ENCODE peak calls at places on chromosomes 4 and X, in four cellular contexts. One of them, this sample, is unnamed. For H3K9me3 and H3K4me1, the result is how much of the 10 kb centered on the place peaks cover.

GRCh38 chr4:29756966-29757365 is 963.2 kb upstream of the PCDH7 start:
- DNase-seq in heart right ventricle: no peak
- DNase-seq in CD4-positive, CD25-positive, alpha-beta regulatory T cell: no peak
- DNase-seq in endothelial cell of umbilical vein: no peak
- DNase-seq in this sample: no peak

GRCh38 chrX:151981129-151981528 is 6.7 kb upstream of the GABRE start:
- DNase-seq in heart right ventricle: no peak
- DNase-seq in CD4-positive, CD25-positive, alpha-beta regulatory T cell: no peak
- DNase-seq in endothelial cell of umbilical vein: no peak
- DNase-seq in this sample: peak

GRCh38 chrX:40644821-40645358 is 2.5 kb downstream of the CXorf38 start:
- DNase-seq in heart right ventricle: peak
- DNase-seq in CD4-positive, CD25-positive, alpha-beta regulatory T cell: peak
- DNase-seq in endothelial cell of umbilical vein: peak
- DNase-seq in this sample: peak

GRCh38 chrX:42495139-42495538 is 282.8 kb downstream of the PPP1R2C start:
- DNase-seq in heart right ventricle: no peak
- DNase-seq in CD4-positive, CD25-positive, alpha-beta regulatory T cell: peak
- DNase-seq in endothelial cell of umbilical vein: no peak
- DNase-seq in this sample: no peak

GRCh38 chr4:147640331-147640730 is 23.1 kb downstream of the TMEM184C start:
- DNase-seq in heart right ventricle: no peak
- DNase-seq in CD4-positive, CD25-positive, alpha-beta regulatory T cell: no peak
- DNase-seq in endothelial cell of umbilical vein: no peak
- DNase-seq in this sample: no peak

GRCh38 chr4:102503301-102503746 is 2.2 kb downstream of the NFKB1 start:
- DNase-seq in heart right ventricle: no peak
- DNase-seq in CD4-positive, CD25-positive, alpha-beta regulatory T cell: no peak
- DNase-seq in endothelial cell of umbilical vein: peak
- DNase-seq in this sample: no peak

GRCh38 chr4:150217192-150217591 is 138.9 kb downstream of the DCLK2 start:
- DNase-seq in heart right ventricle: no peak
- DNase-seq in CD4-positive, CD25-positive, alpha-beta regulatory T cell: no peak
- DNase-seq in endothelial cell of umbilical vein: peak
- DNase-seq in this sample: peak

GRCh38 chrX:150767475-150768131 is 74.4 kb downstream of the MTMR1 start:
- DNase-seq in heart right ventricle: no peak
- DNase-seq in CD4-positive, CD25-positive, alpha-beta regulatory T cell: no peak
- DNase-seq in endothelial cell of umbilical vein: no peak
- DNase-seq in this sample: peak

GRCh38 chrX:15882704-15883539 is 28.3 kb upstream of the AP1S2 start:
- DNase-seq in heart right ventricle: no peak
- DNase-seq in CD4-positive, CD25-positive, alpha-beta regulatory T cell: no peak
- DNase-seq in endothelial cell of umbilical vein: peak
- DNase-seq in this sample: peak

GRCh38 chr4:89737888-89738287 is 99.1 kb downstream of the SNCA start:
- DNase-seq in heart right ventricle: no peak
- DNase-seq in CD4-positive, CD25-positive, alpha-beta regulatory T cell: no peak
- DNase-seq in endothelial cell of umbilical vein: peak
- DNase-seq in this sample: peak

GRCh38 chrX:27336466-27337091 is 126.6 kb downstream of the PPP4R3C start:
- DNase-seq in heart right ventricle: no peak
- DNase-seq in CD4-positive, CD25-positive, alpha-beta regulatory T cell: peak
- DNase-seq in endothelial cell of umbilical vein: peak
- DNase-seq in this sample: no peak

GRCh38 chr4:10656988-10657387 is 27.6 kb downstream of the CLNK start:
- DNase-seq in heart right ventricle: no peak
- DNase-seq in CD4-positive, CD25-positive, alpha-beta regulatory T cell: no peak
- DNase-seq in endothelial cell of umbilical vein: peak
- DNase-seq in this sample: no peak

GRCh38 chr4:99076292-99076976 is 12.2 kb downstream of the ADH5 start:
- DNase-seq in heart right ventricle: no peak
- DNase-seq in CD4-positive, CD25-positive, alpha-beta regulatory T cell: no peak
- DNase-seq in endothelial cell of umbilical vein: no peak
- DNase-seq in this sample: no peak

GRCh38 chr4:139825523-139826014 is 159.9 kb downstream of the MGST2 start:
- DNase-seq in heart right ventricle: no peak
- DNase-seq in CD4-positive, CD25-positive, alpha-beta regulatory T cell: no peak
- DNase-seq in endothelial cell of umbilical vein: no peak
- DNase-seq in this sample: no peak

GRCh38 chrX:968391-968790 is 244.1 kb downstream of the CRLF2 start:
- DNase-seq in heart right ventricle: no peak
- DNase-seq in CD4-positive, CD25-positive, alpha-beta regulatory T cell: no peak
- DNase-seq in endothelial cell of umbilical vein: no peak
- DNase-seq in this sample: no peak
- H3K9me3 ChIP-seq in heart right ventricle: under half
- H3K9me3 ChIP-seq in CD4-positive, CD25-positive, alpha-beta regulatory T cell: under half
- H3K9me3 ChIP-seq in endothelial cell of umbilical vein: under half
- H3K9me3 ChIP-seq in this sample: under half

DNA sequence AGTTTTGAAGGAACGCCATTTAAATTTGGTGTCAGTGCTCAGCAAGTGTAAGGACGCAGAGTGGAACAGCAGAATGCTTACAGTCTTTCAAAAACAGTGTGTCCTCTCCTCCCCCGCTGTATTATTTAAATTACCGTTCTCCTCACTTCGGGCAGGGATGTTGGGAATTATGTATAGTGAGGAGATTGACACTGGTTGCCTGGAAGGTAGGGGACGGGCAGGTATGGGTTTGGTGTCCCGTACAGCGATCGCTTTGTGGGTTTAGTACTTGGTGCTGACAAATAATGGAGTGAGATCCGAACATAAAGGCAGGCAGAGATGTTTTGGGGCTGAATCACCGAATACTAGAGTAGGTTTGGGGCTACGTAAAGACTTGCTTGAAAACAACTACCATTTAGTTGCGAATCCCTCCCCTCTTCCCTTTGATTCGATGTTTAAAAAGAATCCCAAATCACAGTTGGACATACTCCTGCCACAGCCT is 2.1 kb upstream of the NKX3-2 start:
- DNase-seq in heart right ventricle: no peak
- DNase-seq in CD4-positive, CD25-positive, alpha-beta regulatory T cell: no peak
- DNase-seq in endothelial cell of umbilical vein: no peak
- DNase-seq in this sample: no peak
- H3K4me1 ChIP-seq in heart right ventricle: under half
- H3K4me1 ChIP-seq in CD4-positive, CD25-positive, alpha-beta regulatory T cell: half or more
- H3K4me1 ChIP-seq in endothelial cell of umbilical vein: under half
- H3K4me1 ChIP-seq in this sample: under half

DNA sequence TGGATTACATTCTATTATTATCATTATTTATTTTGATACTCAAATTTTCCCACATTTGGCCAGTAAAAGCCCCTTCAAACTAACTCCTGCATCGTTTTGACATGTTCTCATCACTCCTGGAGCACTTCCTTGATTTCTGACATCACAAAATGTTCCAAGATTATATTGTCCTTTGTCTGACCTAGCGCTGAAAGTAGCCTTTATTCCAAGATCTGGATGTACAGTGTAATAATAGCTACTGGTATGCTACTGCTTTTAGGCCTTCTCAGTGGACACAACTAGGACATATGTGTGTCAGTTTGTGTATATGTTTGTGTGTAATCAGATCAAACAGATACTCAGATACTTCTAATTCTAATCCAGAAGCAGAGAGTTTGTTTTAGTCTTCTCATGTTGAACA is 76.2 kb downstream of the GSTCD start:
- DNase-seq in heart right ventricle: no peak
- DNase-seq in CD4-positive, CD25-positive, alpha-beta regulatory T cell: no peak
- DNase-seq in endothelial cell of umbilical vein: no peak
- DNase-seq in this sample: no peak
- H3K9me3 ChIP-seq in heart right ventricle: under half
- H3K9me3 ChIP-seq in CD4-positive, CD25-positive, alpha-beta regulatory T cell: under half
- H3K9me3 ChIP-seq in endothelial cell of umbilical vein: under half
- H3K9me3 ChIP-seq in this sample: under half

GRCh38 chr4:173169178-173169427 is 492 bp downstream of the GALNT7 start:
- DNase-seq in heart right ventricle: peak
- DNase-seq in CD4-positive, CD25-positive, alpha-beta regulatory T cell: no peak
- DNase-seq in endothelial cell of umbilical vein: no peak
- DNase-seq in this sample: no peak
- H3K4me1 ChIP-seq in heart right ventricle: under half
- H3K4me1 ChIP-seq in CD4-positive, CD25-positive, alpha-beta regulatory T cell: under half
- H3K4me1 ChIP-seq in endothelial cell of umbilical vein: under half
- H3K4me1 ChIP-seq in this sample: under half

DNA sequence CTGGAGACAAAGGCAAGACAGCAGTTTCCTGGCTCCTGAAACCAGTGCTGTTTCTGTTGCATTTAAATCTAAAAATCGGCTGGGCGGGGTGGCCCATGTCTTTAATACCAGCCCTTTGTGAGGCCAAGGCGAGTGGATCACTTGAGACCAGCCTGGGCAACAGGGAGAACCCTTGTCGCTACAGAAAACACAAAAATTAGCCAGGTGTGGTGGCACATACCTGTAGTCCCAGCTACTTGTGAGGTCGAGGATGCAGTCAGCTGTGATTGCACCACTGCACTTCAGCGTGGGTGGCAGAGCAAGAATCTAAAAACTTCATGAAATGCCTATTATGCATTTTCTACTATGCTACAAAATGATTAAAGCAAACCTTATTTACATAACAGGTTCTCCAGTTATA is 205.4 kb upstream of the ITM2A start:
- DNase-seq in heart right ventricle: no peak
- DNase-seq in CD4-positive, CD25-positive, alpha-beta regulatory T cell: no peak
- DNase-seq in endothelial cell of umbilical vein: no peak
- DNase-seq in this sample: no peak
- H3K9me3 ChIP-seq in heart right ventricle: under half
- H3K9me3 ChIP-seq in CD4-positive, CD25-positive, alpha-beta regulatory T cell: under half
- H3K9me3 ChIP-seq in endothelial cell of umbilical vein: under half
- H3K9me3 ChIP-seq in this sample: under half

This sample was measured in SJSA1.